ENCODE peak calls at places on chromosomes 16 and 17, in nine cellular contexts. E is anterior cingulate cortex, V is NCI-H460, I is T47D, D is C1 segment of cervical spinal cord, A is prostate gland, H is HS-5, X is ELR, U is glomerular endothelial cell. Q is an unnamed sample.

GRCh38 chr16:83143788-83144187 is 517.0 kb downstream of the CDH13 start:
- DNase-seq in E (no peak), V (no peak), I (no peak), D (no peak), A (no peak), H (no peak), X (no peak), U (no peak), Q (no peak)

GRCh38 chr17:78934681-78935418 is 9.7 kb upstream of the TIMP2 start:
- DNase-seq in E (no peak), V (no peak), I (no peak), D (no peak), A (no peak), H (no peak), X (peak; percentile 40), U (no peak), Q (no peak)

GRCh38 chr17:1087381-1088241 is 90.7 kb downstream of the TIMM22 start:
- DNase-seq in E (peak; percentile 67), V (peak; percentile 64), I (peak; percentile 91), D (no peak), A (peak; percentile 89), H (no peak), X (peak; percentile 30), U (no peak), Q (no peak)

GRCh38 chr16:84233748-84234147 is 6.1 kb downstream of the KCNG4 start:
- DNase-seq in E (no peak), V (no peak), I (no peak), D (no peak), A (no peak), H (no peak), X (no peak), U (no peak), Q (no peak)

GRCh38 chr17:4327638-4328037 is 38.8 kb downstream of the UBE2G1 start:
- DNase-seq in E (no peak), V (peak; percentile 26), I (no peak), D (no peak), A (no peak), H (peak; percentile 88), X (peak; percentile 94), U (no peak), Q (no peak)

GRCh38 chr16:77574867-77575619 is 140.2 kb upstream of the ADAMTS18 start:
- DNase-seq in E (no peak), V (no peak), I (no peak), D (no peak), A (no peak), H (no peak), X (no peak), U (no peak), Q (no peak)

GRCh38 chr16:8714143-8714542 is 39.7 kb downstream of the ABAT start:
- DNase-seq in E (no peak), V (no peak), I (no peak), D (no peak), A (no peak), H (no peak), X (no peak), U (no peak), Q (no peak)

GRCh38 chr17:79931517-79932309 is 92.5 kb upstream of the CBX4 start:
- DNase-seq in E (no peak), V (no peak), I (no peak), D (no peak), A (no peak), H (no peak), X (peak; percentile 30), U (no peak), Q (no peak)

GRCh38 chr17:7403043-7403901 is 625 bp downstream of the TMEM256 start:
- DNase-seq in E (no peak), V (no peak), I (no peak), D (no peak), A (no peak), H (no peak), X (peak; percentile 87), U (no peak), Q (no peak)

GRCh38 chr17:2547176-2547575 is 35.5 kb upstream of the METTL16 start:
- DNase-seq in E (no peak), V (no peak), I (no peak), D (no peak), A (no peak), H (peak; percentile 13), X (peak; percentile 55), U (no peak), Q (no peak)

GRCh38 chr16:66254106-66254505 is 112.4 kb upstream of the CDH5 start:
- DNase-seq in E (no peak), V (no peak), I (no peak), D (no peak), A (no peak), H (no peak), X (no peak), U (no peak), Q (no peak)

GRCh38 chr17:82823004-82823403 is 16.8 kb downstream of the ZNF750 start:
- DNase-seq in E (no peak), V (no peak), I (no peak), D (no peak), A (no peak), H (no peak), X (peak; percentile 22), U (no peak), Q (no peak)

GRCh38 chr17:50352693-50353599 is 7.0 kb downstream of the XYLT2 start:
- DNase-seq in E (no peak), V (no peak), I (no peak), D (no peak), A (no peak), H (no peak), X (no peak), U (no peak), Q (no peak)

GRCh38 chr17:7897773-7898172 is 9.2 kb downstream of the CHD3 start:
- DNase-seq in E (no peak), V (no peak), I (peak; percentile 38), D (no peak), A (no peak), H (no peak), X (peak; percentile 69), U (no peak), Q (no peak)

GRCh38 chr16:84706856-84707255 is 7.1 kb downstream of the USP10 start:
- DNase-seq in E (no peak), V (no peak), I (no peak), D (no peak), A (no peak), H (no peak), X (no peak), U (no peak), Q (no peak)

GRCh38 chr16:85614338-85615013 is 1.4 kb downstream of the GSE1 start:
- DNase-seq in E (no peak), V (no peak), I (no peak), D (no peak), A (no peak), H (no peak), X (no peak), U (no peak), Q (no peak)

GRCh38 chr16:88374736-88375135 is 8.0 kb upstream of the ZNF469 start:
- DNase-seq in E (no peak), V (no peak), I (no peak), D (no peak), A (no peak), H (no peak), X (no peak), U (no peak), Q (no peak)

GRCh38 chr17:17089796-17090641 is 47.8 kb downstream of the MPRIP start:
- DNase-seq in E (no peak), V (no peak), I (no peak), D (no peak), A (no peak), H (no peak), X (no peak), U (no peak), Q (no peak)

GRCh38 chr16:80682435-80683070 is 121.8 kb downstream of the CDYL2 start:
- DNase-seq in E (no peak), V (no peak), I (no peak), D (no peak), A (no peak), H (peak; percentile 52), X (peak; percentile 65), U (no peak), Q (no peak)

GRCh38 chr17:80498242-80498919 is 22.0 kb upstream of the NPTX1 start:
- DNase-seq in E (no peak), V (no peak), I (no peak), D (no peak), A (no peak), H (no peak), X (peak; percentile 43), U (no peak), Q (no peak)

GRCh38 chr17:66910651-66911285 is 53.7 kb upstream of the CACNG4 start:
- DNase-seq in E (no peak), V (no peak), I (no peak), D (no peak), A (no peak), H (no peak), X (no peak), U (no peak), Q (no peak)

GRCh38 chr16:69917739-69918138 is 33.4 kb upstream of the CLEC18A start:
- DNase-seq in E (no peak), V (peak; percentile 93), I (no peak), D (no peak), A (no peak), H (peak; percentile 95), X (peak; percentile 98), U (peak; percentile 45), Q (no peak)

GRCh38 chr16:27853101-27853500 is 210.4 kb downstream of the GSG1L start:
- DNase-seq in E (no peak), V (no peak), I (no peak), D (no peak), A (no peak), H (no peak), X (no peak), U (no peak), Q (no peak)

GRCh38 chr16:81511371-81511770 is 66.8 kb downstream of the CMIP start:
- DNase-seq in E (no peak), V (no peak), I (no peak), D (no peak), A (no peak), H (no peak), X (peak; percentile 91), U (peak; percentile 82), Q (no peak)

GRCh38 chr17:33964344-33964979 is 290.6 kb upstream of the CCL2 start:
- DNase-seq in E (no peak), V (no peak), I (peak; percentile 42), D (no peak), A (no peak), H (no peak), X (no peak), U (no peak), Q (no peak)

Q was measured in cortex of kidney.